ENCODE peak calls at places on chromosomes 11 and 22, in eight cellular contexts. D is lower lobe of right lung, B is fibroblast of the aortic adventitia, G is B cell, M is lung, W is right lobe of liver, X is BE2C, Y is upper lobe of right lung. I is an unnamed sample.

GRCh38 chr11:75802913-75803820 is 11.8 kb upstream of the UVRAG start:
- DNase-seq in B (peak; percentile 80), X (peak; percentile 76), W (no peak), Y (no peak), D (peak; percentile 68), G (peak; percentile 76), M (peak; percentile 78), I (peak; percentile 90)

GRCh38 chr22:37569009-37569920 is 9.0 kb downstream of the CDC42EP1 start:
- DNase-seq in M (peak; percentile 71), D (peak; percentile 79), W (peak; percentile 89), Y (peak; percentile 87), X (no peak), G (no peak), B (no peak), I (no peak)

GRCh38 chr11:69654001-69654659 is 13.2 kb downstream of the CCND1 start:
- DNase-seq in G (no peak), W (peak; percentile 61), D (no peak), B (no peak), X (peak; percentile 61), Y (peak; percentile 54), M (no peak), I (no peak)

GRCh38 chr11:57071829-57072228 is 83.1 kb downstream of the OR5AK2 start:
- DNase-seq in B (peak; percentile 40), G (no peak), M (no peak), Y (no peak), W (no peak), X (no peak), D (no peak), I (no peak)

GRCh38 chr11:19646308-19646707 is 66.3 kb upstream of the NAV2 start:
- DNase-seq in G (no peak), B (peak; percentile 46), M (no peak), D (no peak), X (no peak), W (no peak), Y (no peak), I (no peak)

GRCh38 chr11:117861151-117862018 is 15.1 kb downstream of the FXYD6 start:
- DNase-seq in X (peak; percentile 90), M (no peak), B (no peak), G (peak; percentile 6), D (no peak), Y (no peak), W (no peak), I (peak; percentile 57)

GRCh38 chr11:134261000-134261399 is 7.6 kb downstream of the ACAD8 start:
- DNase-seq in M (no peak), G (no peak), D (no peak), X (no peak), W (no peak), B (no peak), Y (no peak), I (no peak)

GRCh38 chr11:126890561-126890960 is 110.0 kb downstream of the KIRREL3 start:
- DNase-seq in W (no peak), X (no peak), Y (no peak), D (no peak), M (no peak), B (no peak), G (no peak), I (no peak)

GRCh38 chr11:16806791-16807190 is 68.3 kb downstream of the C11orf58 start:
- DNase-seq in X (no peak), B (peak; percentile 38), W (no peak), Y (no peak), G (no peak), M (no peak), D (no peak), I (no peak)

GRCh38 chr11:117230286-117230961 is 1.4 kb downstream of the PCSK7 start:
- DNase-seq in M (no peak), W (no peak), D (no peak), X (no peak), G (peak; percentile 71), Y (no peak), B (no peak), I (no peak)

GRCh38 chr11:44030276-44030932 is 17.4 kb upstream of the ACCSL start:
- DNase-seq in Y (no peak), M (peak; percentile 25), X (no peak), B (peak; percentile 94), D (no peak), W (no peak), G (no peak), I (peak; percentile 73)

GRCh38 chr11:85710912-85711311 is 24.9 kb upstream of the CCDC89 start:
- DNase-seq in D (no peak), G (no peak), Y (no peak), B (no peak), W (no peak), M (no peak), X (no peak), I (no peak)

GRCh38 chr22:49550766-49551362 is 276.8 kb downstream of the BRD1 start:
- DNase-seq in G (no peak), D (peak; percentile 10), X (no peak), B (no peak), M (no peak), W (no peak), Y (peak; percentile 34), I (no peak)

GRCh38 chr11:69372589-69373250 is 78.8 kb downstream of the MYEOV start:
- DNase-seq in Y (no peak), D (no peak), G (peak; percentile 13), X (peak; percentile 3), W (no peak), B (no peak), M (no peak), I (peak; percentile 75)

GRCh38 chr11:2812371-2812991 is 73.1 kb downstream of the CDKN1C start:
- DNase-seq in G (no peak), D (peak; percentile 60), X (no peak), M (no peak), Y (peak; percentile 67), W (peak; percentile 50), B (peak; percentile 65), I (no peak)

DNA sequence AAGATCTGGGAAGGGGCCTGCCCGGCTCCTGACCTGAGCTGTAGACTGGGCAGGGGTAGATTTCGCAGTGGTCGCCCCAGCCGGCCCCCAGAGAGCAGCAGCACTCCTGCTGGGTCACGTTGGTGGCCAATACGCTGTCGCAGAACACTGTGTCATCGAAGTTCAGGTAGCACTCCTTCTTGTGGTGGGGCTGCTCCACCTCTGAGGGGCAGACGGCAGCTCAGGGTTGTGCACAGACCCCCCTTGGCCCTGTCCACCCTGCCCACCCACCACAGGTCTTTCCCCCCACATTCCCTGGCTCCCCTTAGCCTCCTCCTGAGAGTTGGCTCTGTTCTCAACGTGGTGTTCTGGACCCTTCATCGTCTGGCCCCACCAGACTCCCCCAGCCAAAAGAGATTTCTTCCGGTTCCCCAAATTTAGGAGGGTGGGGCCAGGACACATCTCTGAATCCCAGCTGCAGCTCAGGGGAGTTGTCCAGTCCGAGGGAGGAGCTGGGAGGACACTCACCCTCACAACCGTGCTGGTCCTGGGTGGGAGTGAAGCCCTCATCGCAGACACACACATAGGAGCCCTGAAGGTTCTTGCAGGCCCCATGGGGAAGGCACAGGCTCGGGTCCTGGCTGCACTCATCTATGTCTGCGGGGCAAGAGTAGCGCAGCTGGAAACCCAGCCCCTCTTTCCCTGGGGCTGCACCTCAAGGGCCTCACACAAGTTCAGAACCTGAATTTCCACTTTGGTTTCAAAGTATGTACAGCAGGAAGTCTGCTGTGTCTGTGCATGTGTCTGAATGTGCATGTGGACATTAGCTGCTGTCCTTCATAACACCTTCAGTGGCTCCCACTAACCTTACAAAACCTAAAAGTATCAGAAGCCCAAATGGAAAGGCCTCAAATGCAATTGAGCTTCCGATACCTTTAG is 16.5 kb downstream of the SCYL1 start:
- DNase-seq in W (no peak), Y (no peak), G (no peak), D (no peak), X (no peak), B (no peak), M (no peak), I (no peak)
- TF ChIP-seq CTCF in W (no peak), Y (no peak), G (no peak), D (no peak), X (no peak), B (no peak), M (no peak), I (no peak)

GRCh38 chr11:209275-210121 is 2.0 kb downstream of the RIC8A start:
- DNase-seq in G (no peak), D (no peak), M (no peak), W (no peak), B (no peak), Y (peak; percentile 66), X (no peak), I (no peak)
- TF ChIP-seq CTCF in G (no peak), D (no peak), M (no peak), W (no peak), B (no peak), Y (no peak), X (no peak), I (no peak)

DNA sequence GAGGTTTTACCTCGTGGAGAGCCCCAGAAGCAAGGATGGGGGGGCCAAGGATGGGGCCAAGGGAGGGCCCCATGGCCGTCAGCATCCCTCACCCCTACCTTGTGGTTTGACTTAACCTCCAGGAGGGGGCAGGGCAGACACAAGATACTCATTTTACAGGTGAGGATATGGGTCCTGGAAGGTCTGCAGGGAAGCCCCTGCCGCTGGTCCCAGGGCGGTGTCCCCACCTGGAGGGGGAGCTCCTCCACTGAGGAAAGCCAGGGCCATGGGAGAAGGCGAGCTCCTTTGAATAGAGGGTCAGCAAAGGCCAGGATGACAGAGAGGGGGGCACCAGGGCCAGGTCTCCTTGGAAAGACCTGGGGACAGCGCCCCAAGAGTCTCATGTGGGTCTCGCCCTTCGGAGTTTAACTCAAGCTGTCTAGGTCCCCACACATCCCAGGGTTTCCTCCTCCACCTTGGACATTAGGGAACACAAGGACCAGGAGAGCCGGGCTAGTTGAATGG is 5.9 kb upstream of the ADORA2A start:
- DNase-seq in M (no peak), X (no peak), Y (no peak), B (no peak), D (peak; percentile 32), G (peak; percentile 64), W (no peak), I (no peak)
- TF ChIP-seq CTCF in M (no peak), X (peak; percentile 40), Y (no peak), B (peak; percentile 12), D (peak; percentile 14), G (peak; percentile 74), W (peak; percentile 16), I (peak; percentile 31)

GRCh38 chr11:27864046-27865025 is 164.1 kb upstream of the BDNF start:
- DNase-seq in D (no peak), M (no peak), Y (no peak), X (no peak), G (no peak), B (no peak), W (no peak), I (no peak)

GRCh38 chr11:27865105-27865504 is 164.8 kb upstream of the BDNF start:
- DNase-seq in M (no peak), G (no peak), B (no peak), X (no peak), D (no peak), Y (no peak), W (no peak), I (no peak)

GRCh38 chr11:27861706-27862430 is 161.6 kb upstream of the BDNF start:
- DNase-seq in Y (no peak), M (no peak), X (no peak), B (peak; percentile 92), D (no peak), G (no peak), W (no peak), I (no peak)

GRCh38 chr11:27860811-27861210 is 160.6 kb upstream of the BDNF start:
- DNase-seq in W (no peak), X (no peak), B (no peak), M (no peak), D (no peak), Y (no peak), G (no peak), I (no peak)

DNA sequence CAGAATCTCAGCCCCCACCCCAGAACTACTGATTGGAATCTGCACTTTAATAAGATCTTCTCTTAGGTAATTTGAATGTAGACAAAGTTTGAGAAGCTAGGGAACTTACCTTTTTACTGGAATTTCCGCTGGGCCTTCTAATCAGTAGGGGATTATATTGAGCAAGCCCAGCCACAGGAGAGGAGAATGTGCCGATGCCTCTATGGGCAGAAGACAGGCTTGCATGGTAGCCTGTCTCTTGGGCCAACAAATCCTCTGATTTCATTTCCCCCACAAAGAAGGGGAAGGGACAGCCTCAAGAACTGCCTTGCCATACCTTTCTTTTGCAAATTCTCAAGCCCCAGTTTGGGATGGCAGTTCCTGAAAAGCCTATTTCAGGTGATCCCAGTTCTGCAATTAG is 163.4 kb upstream of the BDNF start:
- DNase-seq in B (no peak), D (no peak), M (no peak), X (no peak), W (no peak), Y (no peak), G (no peak), I (no peak)
- TF ChIP-seq CTCF in B (no peak), D (no peak), M (no peak), X (no peak), W (no peak), Y (no peak), G (no peak), I (no peak)